ENCODE peak calls at places on chromosomes 13 and 19, in seven cellular contexts. D, W, M, O, J, I and T are unnamed samples.

GRCh38 chr13:100138859-100139491 is 50.1 kb downstream of the PCCA start:
- DNase-seq in J (no peak), M (no peak), I (no peak), W (no peak), O (no peak), D (no peak), T (no peak)

GRCh38 chr19:29772696-29773095 is 39.1 kb upstream of the CCNE1 start:
- DNase-seq in W (no peak), O (no peak), J (no peak), M (no peak), I (no peak), D (no peak), T (no peak)

GRCh38 chr19:12763100-12763499 is 11.5 kb downstream of the BEST2 start:
- DNase-seq in W (no peak), J (no peak), O (no peak), I (no peak), D (no peak), M (no peak), T (no peak)

GRCh38 chr13:81487151-81487550 is 1146.2 kb upstream of the SPRY2 start:
- DNase-seq in M (no peak), J (no peak), W (no peak), O (no peak), D (peak), I (no peak), T (no peak)

GRCh38 chr13:53064721-53065120 is 36.1 kb downstream of the OLFM4 start:
- DNase-seq in W (no peak), D (no peak), I (no peak), M (no peak), O (no peak), J (no peak), T (no peak)

GRCh38 chr19:44303976-44304568 is 753 bp downstream of the ZNF235 start:
- DNase-seq in M (peak), J (no peak), D (peak), W (no peak), I (no peak), O (no peak), T (no peak)

GRCh38 chr19:39398297-39398864 is 7.2 kb downstream of the MED29 start:
- DNase-seq in I (peak), J (peak), W (no peak), D (no peak), O (peak), M (no peak), T (no peak)

GRCh38 chr13:41691276-41691675 is 233.9 kb downstream of the RGCC start:
- DNase-seq in M (no peak), D (no peak), O (no peak), W (no peak), I (no peak), J (no peak), T (no peak)

GRCh38 chr13:24159921-24160324 is 597 bp upstream of the SPATA13 start:
- DNase-seq in D (peak), J (no peak), I (peak), M (no peak), W (no peak), O (no peak), T (no peak)

GRCh38 chr19:57321746-57322145 is 1.5 kb downstream of the ZNF543 start:
- DNase-seq in D (no peak), W (no peak), O (no peak), J (no peak), M (no peak), I (no peak), T (no peak)

GRCh38 chr13:64314286-64314685 is 2898.6 kb upstream of the PCDH20 start:
- DNase-seq in M (peak), D (no peak), J (no peak), I (no peak), W (no peak), O (peak), T (no peak)

GRCh38 chr13:45374917-45375316 is 33.9 kb upstream of the TPT1 start:
- DNase-seq in M (no peak), I (no peak), O (no peak), D (no peak), J (no peak), W (no peak), T (no peak)

GRCh38 chr13:42803563-42804212 is 22.3 kb downstream of the FAM216B start:
- DNase-seq in M (no peak), I (no peak), W (no peak), D (no peak), O (peak), J (no peak), T (no peak)

GRCh38 chr19:4979211-4979807 is 10.4 kb downstream of the KDM4B start:
- DNase-seq in J (no peak), M (no peak), D (no peak), I (no peak), O (no peak), W (no peak), T (no peak)

GRCh38 chr13:111282425-111282824 is 38.0 kb upstream of the TEX29 start:
- DNase-seq in D (no peak), M (no peak), W (no peak), J (no peak), I (no peak), O (no peak), T (no peak)

GRCh38 chr13:94674609-94675348 is 37.6 kb downstream of the SOX21 start:
- DNase-seq in W (peak), I (no peak), J (no peak), D (peak), O (peak), M (no peak), T (peak)

GRCh38 chr19:31257025-31257424 is 92.2 kb downstream of the TSHZ3 start:
- DNase-seq in W (no peak), O (no peak), M (no peak), J (no peak), I (no peak), D (no peak), T (no peak)

GRCh38 chr19:40175820-40176219 is 15.4 kb upstream of the MAP3K10 start:
- DNase-seq in I (no peak), M (no peak), D (no peak), W (no peak), J (no peak), O (no peak), T (no peak)

GRCh38 chr13:47480941-47481340 is 520.1 kb downstream of the SUCLA2 start:
- DNase-seq in I (no peak), J (no peak), W (no peak), M (no peak), O (no peak), D (no peak), T (no peak)

GRCh38 chr13:91468301-91468700 is 69.9 kb downstream of the GPC5 start:
- DNase-seq in J (no peak), M (no peak), I (no peak), W (no peak), D (no peak), O (no peak), T (no peak)

GRCh38 chr13:114061746-114062145 is 70.7 kb downstream of the RASA3 start:
- DNase-seq in D (no peak), O (no peak), M (no peak), W (no peak), J (no peak), I (no peak), T (no peak)

GRCh38 chr13:40161008-40161694 is 505.3 kb downstream of the FOXO1 start:
- DNase-seq in D (no peak), W (no peak), O (no peak), M (no peak), I (no peak), J (no peak), T (no peak)

GRCh38 chr19:38224014-38224862 is at the start of gene DPF1:
- DNase-seq in M (peak), J (no peak), O (peak), D (peak), W (peak), I (no peak), T (peak)

GRCh38 chr13:113881614-113882265 is 17.9 kb upstream of the GAS6 start:
- DNase-seq in D (no peak), I (no peak), M (no peak), J (no peak), O (no peak), W (no peak), T (no peak)

GRCh38 chr19:38657633-38658222 is 10.3 kb downstream of the ACTN4 start:
- DNase-seq in J (no peak), O (peak), W (no peak), M (no peak), D (no peak), I (no peak), T (no peak)

GRCh38 chr19:2484178-2484937 is 8.4 kb downstream of the GADD45B start:
- DNase-seq in O (no peak), D (no peak), W (no peak), I (no peak), M (no peak), J (no peak), T (no peak)

GRCh38 chr19:2483084-2483483 is 7.2 kb downstream of the GADD45B start:
- DNase-seq in M (no peak), I (no peak), W (no peak), J (no peak), D (no peak), O (no peak), T (no peak)

GRCh38 chr19:2483484-2484151 is 7.7 kb downstream of the GADD45B start:
- DNase-seq in W (no peak), J (no peak), M (no peak), O (no peak), I (no peak), D (no peak), T (no peak)

GRCh38 chr19:2481466-2481865 is 5.5 kb downstream of the GADD45B start:
- DNase-seq in W (no peak), I (no peak), M (no peak), O (no peak), J (no peak), D (no peak), T (no peak)

GRCh38 chr19:2482354-2483038 is 6.6 kb downstream of the GADD45B start:
- DNase-seq in W (no peak), I (no peak), O (no peak), M (no peak), D (no peak), J (no peak), T (no peak)
- TF ChIP-seq CTCF in W (no peak), I (no peak), O (no peak), M (no peak), D (no peak), J (no peak), T (no peak)

GRCh38 chr19:55132453-55133129 is 15.2 kb upstream of the PPP1R12C start:
- DNase-seq in O (no peak), J (no peak), D (no peak), M (no peak), W (no peak), I (no peak), T (no peak)
- TF ChIP-seq CTCF in O (no peak), J (peak), D (no peak), M (peak), W (peak), I (no peak), T (no peak)

GRCh38 chr13:101575591-101575990 is 123.1 kb downstream of the ITGBL1 start:
- DNase-seq in D (no peak), I (no peak), O (no peak), W (no peak), M (no peak), J (no peak), T (no peak)

GRCh38 chr13:101576452-101576851 is 124.0 kb downstream of the ITGBL1 start:
- DNase-seq in M (peak), W (no peak), J (no peak), D (no peak), I (no peak), O (peak), T (no peak)

GRCh38 chr13:101572456-101572855 is 120.0 kb downstream of the ITGBL1 start:
- DNase-seq in D (no peak), W (no peak), O (no peak), J (no peak), M (no peak), I (no peak), T (no peak)

GRCh38 chr13:101579291-101579802 is 126.9 kb downstream of the ITGBL1 start:
- DNase-seq in I (no peak), D (no peak), W (no peak), M (no peak), J (no peak), O (peak), T (no peak)

DNA sequence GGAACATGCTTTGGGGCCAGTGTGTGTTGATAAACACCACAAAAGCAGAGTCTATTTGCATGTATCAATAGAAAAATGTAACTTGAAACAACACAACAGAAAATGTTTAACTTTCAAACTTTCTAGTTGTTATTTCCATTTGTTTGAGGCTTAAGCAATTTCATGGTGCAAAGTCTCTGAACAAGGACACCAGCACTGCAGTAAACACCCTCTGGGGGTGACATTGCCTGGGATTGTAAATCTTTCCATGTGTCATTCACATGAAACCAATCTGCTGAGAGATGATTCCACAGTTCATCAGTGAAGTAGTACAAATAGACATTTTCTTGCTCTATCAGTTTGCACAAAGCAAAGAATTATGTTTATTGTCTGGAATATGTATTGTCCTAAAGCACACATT is 124.5 kb downstream of the ITGBL1 start:
- DNase-seq in W (no peak), I (no peak), D (no peak), M (no peak), O (no peak), J (no peak), T (no peak)
- TF ChIP-seq CTCF in W (no peak), I (no peak), D (no peak), M (no peak), O (no peak), J (no peak), T (no peak)

DNA sequence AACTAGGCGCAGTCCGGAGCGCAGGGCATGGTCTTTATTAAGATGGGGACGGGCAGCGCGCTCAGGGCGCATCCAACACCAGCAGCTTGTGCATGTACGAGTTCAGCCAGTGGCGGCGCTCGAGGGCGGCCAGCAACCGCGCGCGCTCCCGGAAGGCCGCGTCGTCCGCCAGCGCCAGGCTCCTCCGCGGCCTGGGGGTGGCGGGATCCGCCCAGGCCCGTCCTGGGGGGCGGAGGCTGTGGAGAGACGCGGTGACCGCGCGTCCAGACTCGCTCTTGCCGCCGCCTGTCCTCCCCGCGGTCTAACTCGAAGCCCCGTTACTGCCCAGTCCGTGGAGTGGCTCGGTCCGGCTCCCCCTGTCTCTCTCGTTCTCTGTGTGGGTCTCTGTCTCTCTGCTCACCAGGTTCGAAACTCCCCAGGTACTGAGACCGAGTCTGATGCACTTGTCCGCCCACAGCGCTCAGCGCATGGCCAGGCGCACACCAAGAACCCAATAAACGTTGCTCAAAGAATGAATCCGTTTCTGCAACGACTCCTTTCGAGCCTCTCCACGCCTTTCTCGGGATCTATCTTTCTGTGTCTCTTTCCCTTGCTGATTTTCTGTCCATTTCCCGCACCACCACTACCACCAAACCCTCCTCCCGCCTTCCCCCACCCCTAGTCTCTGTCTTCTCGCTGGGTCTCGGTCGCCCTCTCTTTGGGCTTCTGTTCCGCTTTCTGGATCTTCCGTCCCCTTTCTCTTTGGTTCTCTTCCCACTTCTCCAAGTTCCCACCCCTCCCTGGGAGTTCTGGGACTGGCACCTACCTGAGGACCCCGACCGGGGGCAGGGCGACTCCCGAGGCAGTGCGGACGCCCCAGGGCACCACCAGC is 599 bp downstream of the PTH2 start:
- DNase-seq in O (peak), D (peak), J (no peak), M (no peak), I (no peak), W (no peak), T (no peak)
- TF ChIP-seq CTCF in O (no peak), D (peak), J (no peak), M (peak), I (no peak), W (peak), T (peak)

GRCh38 chr13:75801388-75801787 is 165.3 kb downstream of the LMO7 start:
- DNase-seq in I (no peak), M (no peak), J (no peak), O (no peak), W (no peak), D (no peak), T (no peak)

GRCh38 chr13:75800545-75800944 is 164.4 kb downstream of the LMO7 start:
- DNase-seq in J (no peak), I (no peak), O (peak), D (no peak), M (no peak), W (no peak), T (no peak)

GRCh38 chr13:75803175-75803611 is 167.1 kb downstream of the LMO7 start:
- DNase-seq in D (no peak), O (no peak), J (no peak), I (no peak), W (no peak), M (no peak), T (no peak)

GRCh38 chr13:75803982-75804381 is 167.9 kb downstream of the LMO7 start:
- DNase-seq in W (no peak), D (no peak), M (no peak), I (no peak), J (no peak), O (no peak), T (no peak)

GRCh38 chr13:75802161-75802560 is 166.0 kb downstream of the LMO7 start:
- DNase-seq in J (no peak), O (no peak), M (no peak), I (no peak), D (no peak), W (no peak), T (no peak)
- TF ChIP-seq CTCF in J (no peak), O (no peak), M (no peak), I (no peak), D (no peak), W (no peak), T (no peak)

GRCh38 chr13:26983533-26984315 is 187.9 kb downstream of the USP12 start:
- DNase-seq in O (no peak), W (no peak), D (no peak), M (no peak), J (no peak), I (no peak), T (no peak)
- TF ChIP-seq CTCF in O (no peak), W (no peak), D (no peak), M (no peak), J (no peak), I (no peak), T (no peak)

GRCh38 chr19:46077815-46078167 is 37.0 kb upstream of the IGFL4 start:
- DNase-seq in D (no peak), M (no peak), O (no peak), J (no peak), I (no peak), W (no peak), T (no peak)
- TF ChIP-seq CTCF in D (peak), M (no peak), O (no peak), J (peak), I (no peak), W (no peak), T (peak)

GRCh38 chr13:108733141-108733540 is 103.7 kb downstream of the MYO16 start:
- DNase-seq in D (no peak), W (no peak), J (no peak), I (no peak), O (no peak), M (no peak), T (no peak)

GRCh38 chr13:108728370-108728769 is 99.0 kb downstream of the MYO16 start:
- DNase-seq in O (no peak), J (no peak), W (no peak), M (no peak), I (no peak), D (peak), T (no peak)
- TF ChIP-seq CTCF in O (no peak), J (no peak), W (no peak), M (peak), I (no peak), D (peak), T (peak)